ENCODE peak calls at places on chromosomes 16 and 17, in six cellular contexts. E is IMR-90, O is H1, C is trophoblast cell, K is mesenchymal stem cell, W is neuronal stem cell. L is an unnamed sample.

GRCh38 chr17:66665194-66665593 is 169.7 kb upstream of the CACNG5 start:
- DNase-seq in W (no peak), K (no peak), E (peak), O (no peak), C (peak), L (no peak)

GRCh38 chr16:51242281-51242994 is 91.4 kb upstream of the SALL1 start:
- DNase-seq in C (no peak), K (no peak), W (no peak), O (no peak), E (no peak), L (no peak)

GRCh38 chr17:72605543-72605942 is 484.7 kb downstream of the SOX9 start:
- DNase-seq in E (no peak), O (no peak), K (no peak), W (no peak), C (no peak), L (no peak)

GRCh38 chr17:83203472-83204221 is 124.2 kb downstream of the METRNL start:
- DNase-seq in E (no peak), C (no peak), W (no peak), K (no peak), O (no peak), L (no peak)

GRCh38 chr16:86879268-86879667 is 300.9 kb downstream of the FOXL1 start:
- DNase-seq in W (no peak), O (no peak), E (no peak), K (no peak), C (no peak), L (no peak)

GRCh38 chr17:15411556-15412198 is 55.7 kb downstream of the CDRT4 start:
- DNase-seq in E (no peak), C (no peak), K (peak), O (no peak), W (no peak), L (no peak)

GRCh38 chr17:39252788-39253460 is 27.2 kb upstream of the STAC2 start:
- DNase-seq in K (no peak), C (no peak), E (no peak), W (no peak), O (no peak), L (peak)

GRCh38 chr16:84806256-84806889 is 13.4 kb upstream of the CRISPLD2 start:
- DNase-seq in K (peak), C (peak), W (no peak), O (no peak), E (peak), L (no peak)

GRCh38 chr16:48535831-48536599 is 74.0 kb downstream of the N4BP1 start:
- DNase-seq in O (no peak), K (peak), C (no peak), W (peak), E (peak), L (no peak)

GRCh38 chr16:3519581-3519980 is 18.8 kb downstream of the CLUAP1 start:
- DNase-seq in K (peak), E (no peak), W (no peak), O (no peak), C (no peak), L (no peak)

GRCh38 chr16:64308721-64309120 is 813.1 kb downstream of the CDH11 start:
- DNase-seq in C (no peak), W (no peak), O (no peak), K (no peak), E (no peak), L (no peak)

GRCh38 chr17:81962499-81963441 is 1.8 kb upstream of the NOTUM start:
- DNase-seq in C (peak), K (no peak), E (no peak), O (no peak), W (no peak), L (no peak)
- H2AFZ ChIP-seq in C (no peak), K (no peak), E (peak), O (no peak), W (no peak), L (no peak)

GRCh38 chr17:57750930-57751329 is 5.8 kb upstream of the CCDC182 start:
- DNase-seq in W (no peak), K (no peak), C (no peak), E (no peak), O (no peak), L (no peak)
- H3K18ac ChIP-seq in W (no peak), K (no peak), C (peak), E (no peak), O (no peak), L (no peak)

GRCh38 chr16:17027488-17028129 is 443.2 kb downstream of the XYLT1 start:
- DNase-seq in E (no peak), O (no peak), C (no peak), W (no peak), K (no peak), L (no peak)
- H2AFZ ChIP-seq in E (no peak), O (no peak), C (no peak), W (no peak), K (no peak), L (no peak)

GRCh38 chr16:89093602-89094251 is at the start of gene ACSF3:
- DNase-seq in E (peak), W (peak), K (peak), O (no peak), C (no peak), L (no peak)
- H3K18ac ChIP-seq in E (no peak), W (peak), K (peak), O (peak), C (peak), L (peak)

DNA sequence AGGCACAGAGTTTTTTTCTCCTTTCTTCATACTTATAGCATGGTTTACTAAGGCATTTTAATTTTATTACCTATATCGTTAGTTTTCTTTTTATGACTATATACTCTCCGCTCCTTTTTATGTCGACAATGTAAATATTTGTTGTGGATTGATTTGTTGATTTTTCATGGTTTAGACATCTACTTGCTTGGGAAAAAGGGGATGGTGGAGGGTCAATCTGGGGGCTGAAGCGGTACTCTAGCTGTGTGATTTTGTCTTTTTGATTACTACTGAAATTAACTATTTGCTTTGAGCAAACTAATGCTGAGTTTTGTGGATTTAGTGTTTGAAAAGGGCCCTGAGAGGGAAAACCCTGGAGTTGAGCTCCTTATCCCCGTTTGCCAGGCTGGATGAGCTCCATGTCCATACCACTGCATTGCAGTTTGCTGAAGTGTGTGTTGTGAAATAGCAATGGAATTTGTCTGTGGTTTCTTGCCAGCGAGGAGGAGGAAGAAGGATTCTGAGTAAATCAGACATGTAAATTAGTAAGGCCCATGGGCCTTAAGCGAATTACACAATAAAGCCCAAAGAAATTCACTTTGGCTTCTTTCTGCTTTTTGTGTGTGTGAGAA is 72.0 kb downstream of the FTO start:
- DNase-seq in O (no peak), W (no peak), C (peak), E (peak), K (peak), L (no peak)
- H2AFZ ChIP-seq in O (no peak), W (no peak), C (no peak), E (no peak), K (no peak), L (no peak)

GRCh38 chr17:41785091-41785875 is 1.2 kb downstream of the JUP start:
- DNase-seq in E (no peak), O (peak), K (peak), C (peak), W (peak), L (peak)
- H3K18ac ChIP-seq in E (peak), O (peak), K (peak), C (peak), W (peak), L (peak)

GRCh38 chr17:31469959-31470358 is 78.5 kb downstream of the RAB11FIP4 start:
- DNase-seq in C (no peak), O (no peak), E (no peak), K (no peak), W (no peak), L (peak)
- H2AFZ ChIP-seq in C (no peak), O (no peak), E (no peak), K (no peak), W (peak), L (no peak)

DNA sequence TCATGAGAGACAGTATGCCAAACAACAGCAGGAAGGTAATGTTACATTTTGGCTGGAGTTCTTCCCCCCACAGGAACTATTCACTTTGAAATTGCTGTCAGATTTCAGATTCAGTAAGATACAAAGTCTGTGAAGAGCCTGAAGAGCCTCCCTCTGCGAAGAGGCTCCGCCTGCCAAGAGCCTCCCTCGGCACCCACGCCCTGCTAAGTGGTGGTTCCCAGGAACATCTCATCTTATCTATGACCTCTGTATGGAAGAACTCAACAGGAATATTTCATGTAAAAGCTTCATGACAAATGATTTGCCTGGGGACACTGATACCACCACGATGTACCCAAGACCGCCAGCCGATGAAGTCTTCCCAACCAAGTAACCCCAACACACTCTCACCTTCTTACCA is 3.2 kb downstream of the ZC3H7A start:
- DNase-seq in C (no peak), K (no peak), E (no peak), O (no peak), W (no peak), L (no peak)
- H3K18ac ChIP-seq in C (peak), K (no peak), E (no peak), O (no peak), W (no peak), L (no peak)

DNA sequence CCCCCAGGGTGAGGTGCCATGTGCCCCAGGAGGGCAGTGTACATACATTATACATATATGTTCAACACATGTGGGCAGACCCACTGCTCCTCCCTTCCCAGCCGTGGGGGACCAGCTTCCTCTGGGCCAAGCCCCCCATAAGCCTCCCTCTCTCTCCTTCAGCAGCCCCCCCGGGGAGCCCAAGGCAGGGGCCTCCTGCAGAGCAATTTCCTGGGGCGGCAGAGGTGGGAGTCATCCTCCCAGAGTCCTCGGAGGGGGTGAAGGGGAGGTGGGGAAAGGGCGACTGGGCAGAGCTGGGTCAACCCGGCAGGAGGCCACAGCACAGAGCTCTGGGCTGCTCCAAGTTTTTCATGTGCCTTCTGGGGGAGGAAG is 235.1 kb downstream of the ZNF423 start:
- DNase-seq in C (no peak), O (no peak), K (no peak), E (no peak), W (no peak), L (peak)
- H2AFZ ChIP-seq in C (no peak), O (no peak), K (no peak), E (peak), W (no peak), L (no peak)

L was measured in H9.